ENCODE peak calls at places on chromosome 18, in ten cellular contexts. W is foreskin fibroblast; O is fibroblast of mammary gland; F is cardiac muscle cell; S is astrocyte; Y is heart right ventricle; H is ovary; A is HCT116; T is AG09309; R is activated CD8-positive, alpha-beta T cell treated with anti-CD3 and anti-CD28 coated beads for 36 hours. K is an unnamed sample.

GRCh38 chr18:74284501-74285004 is 7.2 kb downstream of the CYB5A start:
- DNase-seq in H (no peak), A (no peak), R (no peak), Y (no peak), O (no peak), T (no peak), F (peak), W (peak), S (no peak), K (no peak)

GRCh38 chr18:70423988-70424387 is 135.1 kb downstream of the SOCS6 start:
- DNase-seq in R (no peak), F (peak), A (peak), H (no peak), O (peak), S (peak), W (peak), T (peak), Y (no peak), K (no peak)

GRCh38 chr18:21117385-21118135 is 5.9 kb upstream of the ROCK1 start:
- DNase-seq in R (no peak), H (no peak), Y (no peak), O (peak), W (peak), F (peak), S (peak), T (peak), A (no peak), K (peak)

GRCh38 chr18:59268722-59269562 is 4.3 kb downstream of the RAX start:
- DNase-seq in R (peak), A (no peak), F (peak), O (peak), W (peak), Y (no peak), S (no peak), H (no peak), T (no peak), K (no peak)

GRCh38 chr18:38198956-38199355 is 633.4 kb upstream of the CELF4 start:
- DNase-seq in A (no peak), H (no peak), S (no peak), O (no peak), Y (no peak), R (no peak), F (no peak), W (no peak), T (no peak), K (no peak)

GRCh38 chr18:5451130-5451529 is 92.7 kb downstream of the EPB41L3 start:
- DNase-seq in W (no peak), A (no peak), S (no peak), H (no peak), R (no peak), F (no peak), Y (no peak), T (no peak), O (peak), K (no peak)

GRCh38 chr18:55588876-55589595 is 1.0 kb upstream of the TCF4 start:
- DNase-seq in F (peak), S (no peak), Y (no peak), A (no peak), H (no peak), T (no peak), W (peak), O (peak), R (no peak), K (no peak)

GRCh38 chr18:60446821-60447220 is 74.2 kb upstream of the MC4R start:
- DNase-seq in H (no peak), R (no peak), W (peak), F (no peak), O (no peak), A (no peak), S (peak), Y (no peak), T (peak), K (no peak)

GRCh38 chr18:52435301-52435700 is 95.3 kb downstream of the DCC start:
- DNase-seq in Y (no peak), F (no peak), W (no peak), S (no peak), A (no peak), O (no peak), H (no peak), T (no peak), R (no peak), K (no peak)

GRCh38 chr18:74994502-74995403 is 214.2 kb downstream of the PTGR3 start:
- DNase-seq in F (peak), A (no peak), Y (no peak), W (peak), R (peak), H (no peak), T (no peak), S (peak), O (no peak), K (peak)

GRCh38 chr18:54983041-54983686 is 23.9 kb upstream of the CCDC68 start:
- DNase-seq in O (peak), R (no peak), S (peak), Y (peak), F (peak), W (peak), A (peak), H (no peak), T (peak), K (no peak)

GRCh38 chr18:36580266-36580665 is 248.5 kb downstream of the TPGS2 start:
- DNase-seq in H (peak), Y (peak), O (peak), T (peak), F (peak), S (peak), A (no peak), W (peak), R (no peak), K (peak)

GRCh38 chr18:51049137-51049536 is 19.1 kb downstream of the SMAD4 start:
- DNase-seq in R (no peak), T (no peak), W (no peak), F (no peak), O (no peak), S (no peak), Y (no peak), H (no peak), A (no peak), K (no peak)

GRCh38 chr18:58044370-58045264 is 591 bp downstream of the NEDD4L start:
- DNase-seq in T (no peak), W (peak), F (peak), Y (peak), O (peak), H (peak), S (no peak), R (peak), A (no peak), K (peak)

GRCh38 chr18:48106976-48107781 is 176.7 kb upstream of the SMAD2 start:
- DNase-seq in W (no peak), T (no peak), H (no peak), R (no peak), Y (no peak), F (no peak), S (no peak), O (no peak), A (no peak), K (no peak)

GRCh38 chr18:43651067-43651466 is 373.8 kb upstream of the SYT4 start:
- DNase-seq in Y (no peak), W (peak), H (no peak), F (no peak), S (no peak), R (no peak), A (no peak), O (no peak), T (no peak), K (no peak)

GRCh38 chr18:49393011-49393410 is 67.4 kb downstream of the DYM start:
- DNase-seq in H (no peak), F (no peak), W (no peak), S (no peak), Y (no peak), A (no peak), T (no peak), O (no peak), R (no peak), K (no peak)
- TF ChIP-seq CTCF in H (no peak), F (no peak), W (no peak), S (no peak), Y (no peak), A (no peak), T (no peak), O (no peak), R (no peak), K (no peak)

DNA sequence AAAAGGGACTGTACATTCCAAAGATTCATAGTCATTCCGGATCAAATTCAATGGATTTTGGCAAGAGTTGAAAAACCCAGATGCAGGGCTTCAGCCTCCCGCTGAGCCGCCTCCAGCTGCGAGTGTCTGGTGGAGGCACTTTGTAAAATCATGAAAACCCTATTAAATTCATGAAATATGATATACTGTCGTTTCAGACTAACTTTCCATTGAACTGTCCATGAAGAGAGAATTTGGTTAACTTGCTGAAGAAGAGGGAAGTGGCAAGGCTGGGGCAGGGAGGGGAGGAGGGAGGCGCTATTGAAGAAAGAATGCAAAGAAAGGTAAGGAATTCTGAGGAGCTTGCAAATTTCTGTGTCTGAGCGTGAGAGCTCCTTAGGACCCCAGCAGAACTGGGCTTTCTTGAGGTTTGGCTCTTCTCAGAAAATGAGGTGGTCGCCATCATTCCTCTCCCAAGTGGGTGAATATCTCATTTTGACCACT is 25.7 kb upstream of the SLC14A2 start:
- DNase-seq in H (no peak), F (peak), W (peak), A (no peak), S (peak), Y (no peak), T (peak), O (peak), R (no peak), K (no peak)
- TF ChIP-seq CTCF in H (no peak), F (no peak), W (no peak), A (no peak), S (no peak), Y (no peak), T (no peak), O (no peak), R (no peak), K (no peak)

GRCh38 chr18:12946549-12947354 is 1.1 kb upstream of the SEH1L start:
- DNase-seq in F (peak), A (peak), R (peak), O (peak), H (peak), T (peak), W (peak), S (peak), Y (peak), K (no peak)
- TF ChIP-seq CTCF in F (no peak), A (peak), R (no peak), O (no peak), H (no peak), T (peak), W (no peak), S (no peak), Y (no peak), K (no peak)

GRCh38 chr18:39737869-39738268 is 2172.3 kb upstream of the CELF4 start:
- DNase-seq in Y (no peak), O (no peak), T (no peak), R (no peak), H (no peak), A (no peak), W (no peak), F (no peak), S (no peak), K (no peak)

DNA sequence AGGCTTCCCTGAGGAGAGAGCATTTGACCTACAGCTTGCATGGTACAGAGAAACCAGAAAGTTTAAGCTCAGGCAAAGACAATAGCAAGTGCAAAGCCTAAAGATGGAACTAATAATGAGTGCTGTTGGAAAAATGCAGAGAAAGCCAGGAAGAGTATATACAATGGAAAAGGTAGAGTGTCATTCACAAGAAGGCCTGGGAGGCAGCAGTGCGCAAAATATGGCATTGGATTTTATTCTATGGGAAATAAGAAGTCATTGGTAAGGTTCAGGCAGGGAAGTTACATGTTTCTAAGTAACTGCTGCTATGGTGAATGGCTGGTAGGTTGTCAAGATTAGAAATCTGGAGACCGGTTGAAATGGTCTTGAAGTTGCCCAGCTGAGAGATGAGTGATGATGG is 2167.3 kb upstream of the CELF4 start:
- DNase-seq in R (no peak), A (no peak), O (peak), S (no peak), Y (no peak), F (no peak), T (no peak), W (no peak), H (no peak), K (no peak)
- TF ChIP-seq CTCF in R (no peak), A (peak), O (peak), S (peak), Y (no peak), F (no peak), T (no peak), W (no peak), H (no peak), K (no peak)

GRCh38 chr18:42328931-42329330 is 373.9 kb downstream of the PIK3C3 start:
- DNase-seq in T (no peak), F (no peak), A (no peak), Y (no peak), O (no peak), S (no peak), R (no peak), H (no peak), W (no peak), K (no peak)
- TF ChIP-seq CTCF in T (no peak), F (no peak), A (no peak), Y (no peak), O (no peak), S (no peak), R (no peak), H (no peak), W (no peak), K (no peak)

GRCh38 chr18:76259726-76260125 is 235.3 kb downstream of the ZNF516 start:
- DNase-seq in A (no peak), W (peak), F (no peak), Y (no peak), T (no peak), H (peak), O (no peak), R (no peak), S (no peak), K (no peak)

GRCh38 chr18:76262956-76263955 is 231.8 kb downstream of the ZNF516 start:
- DNase-seq in Y (no peak), W (peak), T (no peak), S (no peak), A (no peak), R (no peak), H (peak), F (no peak), O (no peak), K (no peak)

GRCh38 chr18:76258209-76258608 is 236.8 kb downstream of the ZNF516 start:
- DNase-seq in H (no peak), W (peak), Y (no peak), S (peak), A (no peak), T (no peak), O (peak), R (no peak), F (peak), K (no peak)

GRCh38 chr18:76259012-76259568 is 236.0 kb downstream of the ZNF516 start:
- DNase-seq in O (no peak), W (peak), A (no peak), H (no peak), S (no peak), Y (no peak), R (no peak), T (no peak), F (peak), K (no peak)

GRCh38 chr18:76260941-76261472 is 234.0 kb downstream of the ZNF516 start:
- DNase-seq in F (no peak), W (peak), Y (no peak), H (no peak), A (no peak), S (no peak), O (no peak), T (no peak), R (no peak), K (no peak)
- TF ChIP-seq CTCF in F (no peak), W (no peak), Y (no peak), H (no peak), A (no peak), S (no peak), O (no peak), T (no peak), R (no peak), K (no peak)

DNA sequence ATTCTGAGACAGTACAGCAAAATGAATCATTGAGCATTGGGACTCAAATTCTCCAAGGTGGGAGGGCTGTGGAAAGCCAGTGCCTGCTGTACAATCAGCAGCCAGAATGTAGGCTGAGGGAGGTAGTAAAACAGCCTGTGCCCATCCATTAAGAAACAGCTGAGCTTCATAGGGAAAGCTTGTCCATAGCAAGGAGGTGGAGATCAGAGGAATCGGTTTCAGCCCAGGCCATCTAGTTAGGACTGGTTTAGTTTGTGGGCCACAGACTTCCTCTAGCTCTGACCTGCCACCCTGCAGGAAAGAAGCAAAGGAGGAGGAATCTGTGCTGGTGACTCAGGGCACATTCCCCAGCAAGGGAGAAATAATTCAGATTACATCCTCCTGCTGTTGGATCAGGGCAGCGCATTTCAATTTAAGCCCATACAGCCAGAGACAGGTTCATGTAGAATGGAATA is 333.4 kb downstream of the SETBP1 start:
- DNase-seq in Y (no peak), H (no peak), F (peak), O (peak), T (peak), S (peak), W (peak), R (no peak), A (no peak), K (peak)
- TF ChIP-seq CTCF in Y (no peak), H (no peak), F (peak), O (peak), T (peak), S (peak), W (peak), R (no peak), A (no peak), K (peak)

GRCh38 chr18:76376668-76377358 is 118.2 kb downstream of the ZNF516 start:
- DNase-seq in S (no peak), W (no peak), T (no peak), A (no peak), F (no peak), Y (no peak), R (peak), O (peak), H (no peak), K (no peak)
- TF ChIP-seq CTCF in S (no peak), W (no peak), T (no peak), A (no peak), F (no peak), Y (no peak), R (no peak), O (no peak), H (no peak), K (no peak)

GRCh38 chr18:78659748-78660147 is 319.9 kb upstream of the SALL3 start:
- DNase-seq in R (peak), T (no peak), H (no peak), S (no peak), O (no peak), W (no peak), F (no peak), A (no peak), Y (no peak), K (no peak)
- TF ChIP-seq CTCF in R (peak), T (no peak), H (no peak), S (no peak), O (no peak), W (no peak), F (no peak), A (peak), Y (peak), K (no peak)